ENCODE peak calls at places on chromosome 19, in four cellular contexts. V is Peyer's patch; F is stimulated activated CD4-positive, alpha-beta T cell treated with anti-CD3 and anti-CD28 coated beads, Interleukin-4, amount 100 ng/mL, for 1 hour; O is HFFc6. Z is an unnamed sample.

GRCh38 chr19:53467138-53467502 is 413 bp upstream of the ZNF813 start:
- DNase-seq in V (peak), F (no peak), O (no peak), Z (no peak)

GRCh38 chr19:56477429-56478338 is 539 bp upstream of the ZNF667 start:
- DNase-seq in V (peak), F (peak), O (peak), Z (peak)

GRCh38 chr19:35718345-35719041 is 690 bp downstream of the KMT2B start:
- DNase-seq in V (peak), F (peak), O (no peak), Z (no peak)

GRCh38 chr19:6425732-6426686 is 1.4 kb upstream of the KHSRP start:
- DNase-seq in V (no peak), F (no peak), O (no peak), Z (no peak)

GRCh38 chr19:16457195-16457953 is 14.4 kb downstream of the EPS15L1 start:
- DNase-seq in V (no peak), F (peak), O (no peak), Z (no peak)

GRCh38 chr19:11137542-11138384 is 17.8 kb downstream of the SPC24 start:
- DNase-seq in V (peak), F (peak), O (peak), Z (peak)

GRCh38 chr19:2962018-2962670 is 15.2 kb upstream of the TLE6 start:
- DNase-seq in V (peak), F (no peak), O (peak), Z (peak)

GRCh38 chr19:2055871-2056809 is 5.1 kb upstream of the MKNK2 start:
- DNase-seq in V (peak), F (no peak), O (peak), Z (no peak)

GRCh38 chr19:40813182-40813581 is 14.2 kb downstream of the EGLN2 start:
- DNase-seq in V (no peak), F (no peak), O (no peak), Z (no peak)

GRCh38 chr19:45126654-45127053 is 33.7 kb downstream of the PPP1R37 start:
- DNase-seq in V (no peak), F (no peak), O (no peak), Z (no peak)

GRCh38 chr19:44111910-44112463 is 1.2 kb upstream of the ZNF225 start:
- DNase-seq in V (no peak), F (no peak), O (peak), Z (peak)

GRCh38 chr19:7888145-7888825 is at the start of gene LRRC8E:
- DNase-seq in V (no peak), F (peak), O (peak), Z (no peak)

GRCh38 chr19:39582442-39582841 is 19.9 kb upstream of the LGALS13 start:
- DNase-seq in V (no peak), F (peak), O (no peak), Z (no peak)

GRCh38 chr19:2394054-2394668 is 33.2 kb downstream of the TIMM13 start:
- DNase-seq in V (peak), F (no peak), O (no peak), Z (peak)

GRCh38 chr19:38183227-38183914 is 40.7 kb downstream of the DPF1 start:
- DNase-seq in V (no peak), F (no peak), O (no peak), Z (no peak)

GRCh38 chr19:658916-659839 is 3.8 kb downstream of the RNF126 start:
- DNase-seq in V (peak), F (no peak), O (no peak), Z (no peak)

GRCh38 chr19:35388277-35389054 is 17.6 kb downstream of the GPR42 start:
- DNase-seq in V (no peak), F (no peak), O (no peak), Z (no peak)

GRCh38 chr19:1163934-1164683 is 10.0 kb downstream of the SBNO2 start:
- DNase-seq in V (no peak), F (no peak), O (no peak), Z (no peak)

GRCh38 chr19:51121257-51121656 is 3.4 kb upstream of the SIGLEC9 start:
- DNase-seq in V (no peak), F (no peak), O (no peak), Z (no peak)

GRCh38 chr19:34171539-34171876 is 796 bp upstream of the LSM14A start:
- DNase-seq in V (no peak), F (peak), O (peak), Z (no peak)

GRCh38 chr19:531753-532571 is at the start of gene CDC34:
- DNase-seq in V (no peak), F (no peak), O (no peak), Z (peak)

GRCh38 chr19:6811906-6812305 is 39.4 kb downstream of the VAV1 start:
- DNase-seq in V (no peak), F (no peak), O (peak), Z (peak)

GRCh38 chr19:13055213-13056051 is 47.2 kb downstream of the LYL1 start:
- DNase-seq in V (no peak), F (no peak), O (peak), Z (no peak)

GRCh38 chr19:1980782-1981181 is 34.7 kb downstream of the BTBD2 start:
- DNase-seq in V (no peak), F (no peak), O (no peak), Z (no peak)

GRCh38 chr19:46990998-46991676 is 28.5 kb upstream of the NPAS1 start:
- DNase-seq in V (peak), F (peak), O (peak), Z (peak)

GRCh38 chr19:2952953-2953481 is 8.2 kb upstream of the ZNF77 start:
- DNase-seq in V (no peak), F (no peak), O (no peak), Z (no peak)

GRCh38 chr19:56217039-56217949 is 15.2 kb downstream of the ZSCAN5C start:
- DNase-seq in V (no peak), F (no peak), O (no peak), Z (no peak)

GRCh38 chr19:43738780-43739211 is 16.0 kb downstream of the SMG9 start:
- DNase-seq in V (no peak), F (no peak), O (no peak), Z (no peak)

GRCh38 chr19:7326105-7326877 is 22.4 kb upstream of the ARHGEF18 start:
- DNase-seq in V (no peak), F (no peak), O (no peak), Z (no peak)

GRCh38 chr19:46678110-46678732 is 17.2 kb upstream of the DACT3 start:
- DNase-seq in V (peak), F (peak), O (no peak), Z (no peak)